ENCODE peak calls at places on chromosome 13, in five cellular contexts. N, I, W, J and Q are unnamed samples.
A peak's percentile ranks its signal among the peaks of the same experiment; 100 is the strongest.

GRCh38 chr13:30111810-30112209 is 195.5 kb downstream of the KATNAL1 start:
- DNase-seq in N (no peak), I (no peak), W (no peak), J (no peak), Q (no peak)

GRCh38 chr13:25463496-25463895 is 91.7 kb downstream of the ATP8A2 start:
- DNase-seq in N (no peak), I (no peak), W (no peak), J (peak; percentile 11), Q (peak; percentile 3)

GRCh38 chr13:30031488-30031887 is 181.1 kb upstream of the UBL3 start:
- DNase-seq in N (no peak), I (no peak), W (no peak), J (no peak), Q (no peak)

GRCh38 chr13:74555291-74556001 is 421.2 kb upstream of the KLF12 start:
- DNase-seq in N (no peak), I (no peak), W (no peak), J (no peak), Q (no peak)

GRCh38 chr13:36431204-36432105 is 840 bp upstream of the CCNA1 start:
- DNase-seq in N (no peak), I (no peak), W (no peak), J (no peak), Q (no peak)

GRCh38 chr13:111112196-111112595 is 2.9 kb upstream of the ARHGEF7 start:
- DNase-seq in N (no peak), I (no peak), W (no peak), J (no peak), Q (no peak)

GRCh38 chr13:72473321-72473720 is 254.1 kb downstream of the MZT1 start:
- DNase-seq in N (no peak), I (no peak), W (no peak), J (no peak), Q (no peak)

GRCh38 chr13:21549633-21550032 is 54.3 kb downstream of the MICU2 start:
- DNase-seq in N (no peak), I (no peak), W (no peak), J (no peak), Q (no peak)

GRCh38 chr13:45372189-45373115 is 31.5 kb upstream of the TPT1 start:
- DNase-seq in N (peak; percentile 19), I (no peak), W (no peak), J (peak; percentile 53), Q (no peak)

GRCh38 chr13:73936001-73936400 is 198.2 kb downstream of the KLF12 start:
- DNase-seq in N (no peak), I (no peak), W (no peak), J (no peak), Q (no peak)

GRCh38 chr13:99393791-99394735 is 86.9 kb upstream of the GPR183 start:
- DNase-seq in N (no peak), I (no peak), W (no peak), J (no peak), Q (no peak)

GRCh38 chr13:80341771-80342271 is 895 bp upstream of the SPRY2 start:
- DNase-seq in N (no peak), I (peak; percentile 64), W (no peak), J (no peak), Q (no peak)

GRCh38 chr13:48411281-48412099 is 1.4 kb downstream of the LPAR6 start:
- DNase-seq in N (no peak), I (no peak), W (no peak), J (no peak), Q (no peak)

GRCh38 chr13:114013336-114013735 is 39.5 kb upstream of the C13orf46 start:
- DNase-seq in N (no peak), I (no peak), W (no peak), J (no peak), Q (no peak)

GRCh38 chr13:110298221-110298565 is 8.8 kb downstream of the COL4A1 start:
- DNase-seq in N (no peak), I (no peak), W (no peak), J (no peak), Q (no peak)

GRCh38 chr13:29791508-29791907 is 58.9 kb downstream of the UBL3 start:
- DNase-seq in N (no peak), I (no peak), W (no peak), J (no peak), Q (no peak)

GRCh38 chr13:100024023-100024422 is 42.4 kb downstream of the ZIC2 start:
- DNase-seq in N (no peak), I (no peak), W (no peak), J (no peak), Q (no peak)

GRCh38 chr13:51932231-51932630 is 70.5 kb downstream of the CCDC70 start:
- DNase-seq in N (no peak), I (no peak), W (no peak), J (no peak), Q (no peak)

GRCh38 chr13:42396501-42396900 is 124.5 kb downstream of the AKAP11 start:
- DNase-seq in N (no peak), I (no peak), W (no peak), J (no peak), Q (no peak)

GRCh38 chr13:113064534-113065405 is 40.8 kb upstream of the F7 start:
- DNase-seq in N (no peak), I (no peak), W (no peak), J (no peak), Q (no peak)

GRCh38 chr13:104750377-104750776 is 1684.2 kb upstream of the SLC10A2 start:
- DNase-seq in N (no peak), I (no peak), W (no peak), J (no peak), Q (no peak)

GRCh38 chr13:96551540-96551939 is 442.7 kb downstream of the OXGR1 start:
- DNase-seq in N (no peak), I (no peak), W (no peak), J (no peak), Q (no peak)

GRCh38 chr13:111121421-111121820 is 6.3 kb downstream of the ARHGEF7 start:
- DNase-seq in N (no peak), I (no peak), W (no peak), J (no peak), Q (no peak)

GRCh38 chr13:32278456-32278855 is 36.7 kb downstream of the ZAR1L start:
- DNase-seq in N (no peak), I (no peak), W (no peak), J (peak; percentile 56), Q (peak; percentile 14)

GRCh38 chr13:65159803-65160202 is 2070.3 kb downstream of the PCDH9 start:
- DNase-seq in N (no peak), I (no peak), W (no peak), J (no peak), Q (no peak)

GRCh38 chr13:109156181-109156935 is 526.9 kb downstream of the MYO16 start:
- DNase-seq in N (peak; percentile 71), I (peak; percentile 34), W (no peak), J (peak; percentile 60), Q (peak; percentile 45)

GRCh38 chr13:101624210-101624922 is 171.9 kb downstream of the ITGBL1 start:
- DNase-seq in N (no peak), I (peak; percentile 7), W (no peak), J (no peak), Q (no peak)

GRCh38 chr13:113148940-113149503 is 9.4 kb upstream of the PROZ start:
- DNase-seq in N (no peak), I (no peak), W (no peak), J (no peak), Q (no peak)

GRCh38 chr13:100235311-100235901 is 146.5 kb downstream of the PCCA start:
- DNase-seq in N (peak; percentile 56), I (peak; percentile 31), W (no peak), J (peak; percentile 51), Q (no peak)

GRCh38 chr13:41916173-41916954 is 44.5 kb downstream of the VWA8 start:
- DNase-seq in N (peak; percentile 87), I (no peak), W (no peak), J (peak; percentile 71), Q (peak; percentile 83)

GRCh38 chr13:22934744-22935523 is 245.8 kb upstream of the SGCG start:
- DNase-seq in N (no peak), I (no peak), W (no peak), J (no peak), Q (no peak)

GRCh38 chr13:40568672-40569350 is 97.6 kb downstream of the FOXO1 start:
- DNase-seq in N (no peak), I (no peak), W (no peak), J (no peak), Q (no peak)

GRCh38 chr13:74115138-74115537 is 19.1 kb downstream of the KLF12 start:
- DNase-seq in N (no peak), I (no peak), W (no peak), J (peak; percentile 46), Q (peak; percentile 46)

GRCh38 chr13:50594276-50594970 is 249.1 kb downstream of the DLEU7 start:
- DNase-seq in N (no peak), I (no peak), W (no peak), J (no peak), Q (no peak)
- TF ChIP-seq CTCF in N (no peak), I (no peak), W (no peak), J (no peak), Q (no peak)

DNA sequence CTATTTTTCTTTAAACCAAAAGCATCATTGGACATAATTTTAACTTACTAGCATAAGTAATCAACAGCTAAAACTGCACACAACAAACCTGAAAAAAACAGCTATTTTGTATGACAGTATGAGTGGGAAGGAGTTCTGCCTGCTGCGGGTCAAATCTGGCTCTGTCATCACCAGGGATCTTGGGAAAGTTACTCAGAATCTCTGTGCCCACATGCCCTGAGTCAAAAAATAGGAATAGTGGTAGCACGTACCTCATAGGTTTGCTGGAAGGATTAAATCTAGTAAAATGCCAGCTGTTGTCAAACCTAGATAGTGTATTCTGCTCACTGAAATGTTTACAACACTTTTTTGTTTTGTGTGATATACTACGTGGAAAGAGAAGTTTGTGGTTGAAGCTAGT is 1.1 kb downstream of the CLN5 start:
- DNase-seq in N (no peak), I (no peak), W (no peak), J (peak; percentile 31), Q (no peak)
- H3K4me3 ChIP-seq in N (peak overlapping the region; percentile 66), I (peak overlapping the region; percentile 87), W (peak overlapping the region; percentile 64), J (peak overlapping the region; percentile 93), Q (peak overlapping the region; percentile 89)

GRCh38 chr13:50284540-50284939 is 269.3 kb downstream of the KCNRG start:
- DNase-seq in N (no peak), I (no peak), W (no peak), J (no peak), Q (no peak)
- TF ChIP-seq CTCF in N (no peak), I (no peak), W (no peak), J (no peak), Q (no peak)

GRCh38 chr13:27487776-27488175 is 37.4 kb upstream of the MTIF3 start:
- DNase-seq in N (no peak), I (no peak), W (no peak), J (no peak), Q (no peak)

GRCh38 chr13:27483421-27483820 is 33.1 kb upstream of the MTIF3 start:
- DNase-seq in N (no peak), I (no peak), W (no peak), J (no peak), Q (no peak)

GRCh38 chr13:27476943-27477681 is 26.7 kb upstream of the MTIF3 start:
- DNase-seq in N (no peak), I (no peak), W (peak; percentile 76), J (peak; percentile 78), Q (no peak)

GRCh38 chr13:27481766-27482165 is 31.4 kb upstream of the MTIF3 start:
- DNase-seq in N (no peak), I (no peak), W (peak; percentile 54), J (peak; percentile 9), Q (no peak)

GRCh38 chr13:27482996-27483395 is 32.6 kb upstream of the MTIF3 start:
- DNase-seq in N (no peak), I (no peak), W (no peak), J (no peak), Q (no peak)
- H3K4me3 ChIP-seq in N (no peak overlapping the region), I (no peak overlapping the region), W (no peak overlapping the region), J (no peak overlapping the region), Q (no peak overlapping the region)